ENCODE peak calls at places on chromosomes 12 and 14, in six cellular contexts. Z, Y, O, M, C and P are unnamed samples.

GRCh38 chr12:90075685-90076084 is 367.0 kb upstream of the ATP2B1 start:
- DNase-seq in M (no peak), Y (no peak), Z (no peak), C (no peak), O (no peak), P (no peak)

GRCh38 chr12:65891987-65892481 is 67.8 kb downstream of the HMGA2 start:
- DNase-seq in M (no peak), Z (no peak), O (peak), Y (no peak), C (no peak), P (no peak)

GRCh38 chr12:66695130-66695529 is 16.3 kb upstream of the GRIP1 start:
- DNase-seq in Z (no peak), Y (no peak), O (no peak), M (no peak), C (no peak), P (no peak)

GRCh38 chr12:53055471-53056266 is 5.8 kb downstream of the TNS2 start:
- DNase-seq in Z (no peak), Y (no peak), C (no peak), O (no peak), M (no peak), P (no peak)

GRCh38 chr12:121939992-121940766 is 21.8 kb downstream of the CFAP251 start:
- DNase-seq in C (no peak), Z (peak), O (no peak), M (no peak), Y (no peak), P (no peak)

GRCh38 chr14:102317564-102318248 is 1.8 kb upstream of the ZNF839 start:
- DNase-seq in Z (peak), O (no peak), C (no peak), M (peak), Y (peak), P (no peak)

GRCh38 chr14:65370890-65371289 is 41.6 kb upstream of the FUT8 start:
- DNase-seq in Y (no peak), Z (peak), C (no peak), O (no peak), M (no peak), P (no peak)

GRCh38 chr12:9961901-9962300 is 9.3 kb upstream of the CLEC12A start:
- DNase-seq in Y (no peak), M (no peak), Z (no peak), O (no peak), C (no peak), P (no peak)

GRCh38 chr14:54108481-54109471 is 152.2 kb upstream of the BMP4 start:
- DNase-seq in Y (no peak), O (peak), M (peak), Z (no peak), C (no peak), P (no peak)

GRCh38 chr12:132798836-132799235 is 29.8 kb downstream of the GOLGA3 start:
- DNase-seq in M (no peak), C (no peak), Z (no peak), Y (no peak), O (no peak), P (no peak)

GRCh38 chr14:100532916-100533630 is 54.1 kb downstream of the BEGAIN start:
- DNase-seq in Y (no peak), M (no peak), C (no peak), Z (no peak), O (no peak), P (peak)

GRCh38 chr12:127145929-127146789 is 1120.8 kb upstream of the TMEM132C start:
- DNase-seq in Y (peak), M (no peak), O (peak), Z (peak), C (no peak), P (peak)

GRCh38 chr14:69879175-69880047 is at the start of gene SMOC1:
- DNase-seq in Y (no peak), Z (peak), O (no peak), M (peak), C (no peak), P (peak)

GRCh38 chr14:23008836-23009235 is 1.1 kb downstream of the C14orf93 start:
- DNase-seq in C (no peak), M (no peak), Y (peak), Z (no peak), O (no peak), P (no peak)

GRCh38 chr12:113555226-113555625 is 83.6 kb upstream of the LHX5 start:
- DNase-seq in M (no peak), Z (no peak), Y (no peak), C (no peak), O (no peak), P (no peak)

GRCh38 chr14:72568296-72568992 is 325.5 kb downstream of the DPF3 start:
- DNase-seq in Y (no peak), Z (no peak), C (no peak), O (no peak), M (no peak), P (no peak)

GRCh38 chr14:24138396-24139271 is 2.6 kb downstream of the PSME1 start:
- DNase-seq in M (no peak), Z (no peak), Y (no peak), C (no peak), O (no peak), P (no peak)

GRCh38 chr12:128606538-128606937 is 217.2 kb downstream of the SLC15A4 start:
- DNase-seq in M (no peak), O (no peak), C (no peak), Z (no peak), Y (no peak), P (no peak)

GRCh38 chr12:117966511-117966910 is 2.3 kb downstream of the KSR2 start:
- DNase-seq in M (no peak), C (no peak), Z (no peak), Y (no peak), O (no peak), P (no peak)

GRCh38 chr12:67647547-67648305 is 819 bp upstream of the DYRK2 start:
- DNase-seq in Z (peak), C (no peak), O (peak), M (peak), Y (peak), P (peak)

GRCh38 chr14:99361596-99362220 is 89.7 kb upstream of the BCL11B start:
- DNase-seq in Y (no peak), O (no peak), C (no peak), Z (no peak), M (no peak), P (no peak)

GRCh38 chr12:53595212-53595611 is 31.0 kb downstream of the ATF7 start:
- DNase-seq in M (no peak), C (no peak), Z (no peak), O (no peak), Y (no peak), P (no peak)

GRCh38 chr12:121668750-121669524 is 517 bp downstream of the MORN3 start:
- DNase-seq in Z (peak), C (no peak), M (peak), Y (peak), O (no peak), P (peak)

GRCh38 chr12:78060186-78060585 is 229.5 kb downstream of the NAV3 start:
- DNase-seq in C (no peak), Y (no peak), M (no peak), Z (no peak), O (no peak), P (no peak)

GRCh38 chr14:95623195-95623594 is 63.0 kb upstream of the TCL1B start:
- DNase-seq in M (no peak), Z (no peak), Y (no peak), O (no peak), C (no peak), P (no peak)

GRCh38 chr12:2372178-2372577 is 319.4 kb downstream of the CACNA1C start:
- DNase-seq in M (no peak), Z (no peak), O (no peak), Y (no peak), C (no peak), P (no peak)

GRCh38 chr12:80763874-80764273 is 47.2 kb downstream of the MYF5 start:
- DNase-seq in M (peak), O (peak), C (no peak), Y (peak), Z (peak), P (peak)

GRCh38 chr12:26028953-26029740 is 70.7 kb downstream of the RASSF8 start:
- DNase-seq in O (peak), Y (peak), C (no peak), M (peak), Z (peak), P (peak)

GRCh38 chr12:74365178-74365964 is 172.3 kb upstream of the ATXN7L3B start:
- DNase-seq in M (peak), Y (peak), Z (peak), O (no peak), C (no peak), P (peak)

GRCh38 chr12:10960260-10960659 is 21.2 kb upstream of the TAS2R14 start:
- DNase-seq in Z (no peak), Y (no peak), C (no peak), O (no peak), M (no peak), P (no peak)

GRCh38 chr14:67221248-67221981 is 19.8 kb upstream of the PALS1 start:
- DNase-seq in C (no peak), M (no peak), Y (no peak), O (peak), Z (no peak), P (no peak)

GRCh38 chr12:54684636-54685630 is 36.8 kb upstream of the DCD start:
- DNase-seq in M (no peak), C (no peak), O (no peak), Y (no peak), Z (peak), P (no peak)

DNA sequence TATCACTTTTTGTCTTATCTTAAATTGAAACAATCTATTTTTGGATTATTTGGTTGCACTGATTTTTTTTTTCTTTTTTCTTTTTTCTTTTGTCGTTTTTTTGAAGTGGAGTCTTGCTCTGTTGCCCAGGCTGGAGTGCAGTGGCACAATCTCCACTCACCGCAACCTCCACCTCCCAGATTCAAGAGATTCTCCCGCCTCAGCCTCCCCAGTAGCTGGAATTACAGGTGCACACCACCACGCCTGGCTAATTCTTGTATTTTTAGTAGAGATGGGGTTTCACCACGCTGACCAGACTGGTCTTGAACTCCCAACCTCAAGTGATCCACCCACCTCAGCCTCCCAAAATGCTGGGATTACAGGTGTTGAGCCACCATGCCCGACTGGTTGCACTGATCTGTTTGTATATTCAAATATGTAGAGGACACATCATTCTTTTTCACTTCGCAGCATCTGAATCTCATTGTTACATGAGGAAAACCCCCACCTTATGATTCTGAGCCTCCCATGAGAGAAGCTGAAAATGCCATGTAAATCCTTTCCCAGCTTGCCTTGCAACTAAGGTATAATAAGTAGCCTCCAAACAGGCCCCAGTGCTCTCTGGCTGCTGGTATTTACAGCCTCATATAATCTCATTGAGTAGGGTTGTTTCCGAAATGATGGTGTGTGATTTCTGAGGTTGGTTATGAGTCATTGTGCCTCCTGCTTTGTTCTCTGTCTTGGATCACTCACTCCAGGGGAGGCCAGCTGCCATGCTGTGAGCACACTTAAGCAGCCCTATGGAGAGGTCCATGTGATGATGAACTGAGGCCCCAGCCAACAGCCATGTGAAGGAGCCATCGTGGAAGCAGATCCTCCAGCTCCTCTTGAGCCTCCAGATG is 5.2 kb upstream of the HSP90B1 start:
- DNase-seq in O (peak), M (no peak), Y (no peak), Z (no peak), C (peak), P (no peak)
- H2AFZ ChIP-seq in O (peak), M (no peak), Y (peak), Z (no peak), C (peak), P (peak)

GRCh38 chr12:114884535-114884934 is 200.6 kb upstream of the TBX3 start:
- DNase-seq in C (no peak), Z (no peak), O (no peak), M (no peak), Y (no peak), P (no peak)
- TF ChIP-seq REST in C (no peak), Z (no peak), O (no peak), M (no peak), Y (no peak), P (no peak)

DNA sequence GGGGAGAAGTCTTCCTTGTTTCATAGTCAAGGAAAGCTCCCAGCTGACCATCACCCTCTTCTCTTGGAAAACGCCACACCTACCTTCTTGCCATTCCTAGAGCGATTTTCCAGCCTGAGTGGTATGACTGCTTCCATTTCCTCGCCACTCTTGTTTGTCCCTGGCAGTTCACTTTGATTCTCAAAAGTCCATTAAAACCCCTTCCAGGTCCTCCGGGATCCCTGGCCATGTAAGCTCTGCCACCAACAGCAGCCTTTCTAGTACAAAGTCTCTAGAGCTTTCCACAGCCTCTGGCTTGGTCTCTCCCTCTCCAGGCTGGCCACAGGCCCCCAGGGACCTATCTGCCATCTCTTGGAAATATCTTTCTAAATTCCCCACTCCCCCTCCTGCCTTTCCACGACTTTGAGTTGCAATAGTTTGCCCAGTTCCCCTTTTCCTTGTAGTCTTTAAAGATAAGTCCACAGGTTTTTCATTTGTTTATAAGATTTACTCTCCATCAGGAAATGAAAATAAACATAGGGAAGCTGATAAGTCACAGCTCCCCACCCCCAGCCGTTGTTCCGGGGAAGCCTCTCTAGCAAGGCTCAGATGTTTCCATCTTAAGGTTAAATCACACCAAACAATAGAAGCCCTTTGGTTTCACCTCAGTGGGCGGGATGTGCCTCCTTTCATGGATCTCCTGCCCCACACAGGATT is 42.9 kb upstream of the SINHCAF start:
- DNase-seq in M (no peak), Z (peak), Y (no peak), O (no peak), C (no peak), P (no peak)
- H2AFZ ChIP-seq in M (peak), Z (no peak), Y (no peak), O (no peak), C (no peak), P (no peak)

GRCh38 chr14:91884664-91885063 is 17.3 kb upstream of the TC2N start:
- DNase-seq in C (no peak), Z (peak), M (no peak), O (no peak), Y (no peak), P (no peak)
- TF ChIP-seq REST in C (no peak), Z (no peak), M (no peak), O (no peak), Y (no peak), P (no peak)

DNA sequence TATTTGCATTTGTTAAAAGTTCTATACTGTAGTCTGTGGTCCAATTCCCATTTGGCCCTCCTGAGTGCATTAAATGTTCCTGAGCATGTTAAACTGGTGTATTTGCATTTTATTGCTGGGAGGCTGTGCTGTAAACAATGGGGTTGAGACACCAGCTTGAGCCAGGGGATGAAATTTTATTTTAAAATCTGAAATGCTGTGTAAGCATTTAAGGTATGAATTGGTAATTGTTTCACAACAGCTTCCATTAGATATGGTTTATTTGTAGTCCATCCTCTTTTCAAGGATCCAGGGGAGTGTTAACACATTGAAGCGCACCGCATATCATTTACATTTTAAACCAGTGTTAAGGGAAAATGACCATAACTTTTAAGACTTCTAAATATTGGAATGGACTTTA is 89.9 kb upstream of the RFX4 start:
- DNase-seq in O (no peak), Z (no peak), M (no peak), C (no peak), Y (no peak), P (no peak)
- H2AFZ ChIP-seq in O (no peak), Z (no peak), M (no peak), C (no peak), Y (no peak), P (no peak)

GRCh38 chr14:63650336-63650952 is 8.8 kb upstream of the WDR89 start:
- DNase-seq in C (peak), Y (no peak), O (no peak), M (no peak), Z (no peak), P (no peak)

GRCh38 chr14:63644741-63645140 is 3.1 kb upstream of the WDR89 start:
- DNase-seq in M (no peak), O (no peak), Z (no peak), C (no peak), Y (no peak), P (no peak)

GRCh38 chr14:63652406-63652805 is 10.7 kb upstream of the WDR89 start:
- DNase-seq in M (no peak), Z (no peak), Y (no peak), C (no peak), O (no peak), P (no peak)

GRCh38 chr14:63642656-63643382 is 1.1 kb upstream of the WDR89 start:
- DNase-seq in M (no peak), Y (peak), C (no peak), Z (no peak), O (no peak), P (no peak)

DNA sequence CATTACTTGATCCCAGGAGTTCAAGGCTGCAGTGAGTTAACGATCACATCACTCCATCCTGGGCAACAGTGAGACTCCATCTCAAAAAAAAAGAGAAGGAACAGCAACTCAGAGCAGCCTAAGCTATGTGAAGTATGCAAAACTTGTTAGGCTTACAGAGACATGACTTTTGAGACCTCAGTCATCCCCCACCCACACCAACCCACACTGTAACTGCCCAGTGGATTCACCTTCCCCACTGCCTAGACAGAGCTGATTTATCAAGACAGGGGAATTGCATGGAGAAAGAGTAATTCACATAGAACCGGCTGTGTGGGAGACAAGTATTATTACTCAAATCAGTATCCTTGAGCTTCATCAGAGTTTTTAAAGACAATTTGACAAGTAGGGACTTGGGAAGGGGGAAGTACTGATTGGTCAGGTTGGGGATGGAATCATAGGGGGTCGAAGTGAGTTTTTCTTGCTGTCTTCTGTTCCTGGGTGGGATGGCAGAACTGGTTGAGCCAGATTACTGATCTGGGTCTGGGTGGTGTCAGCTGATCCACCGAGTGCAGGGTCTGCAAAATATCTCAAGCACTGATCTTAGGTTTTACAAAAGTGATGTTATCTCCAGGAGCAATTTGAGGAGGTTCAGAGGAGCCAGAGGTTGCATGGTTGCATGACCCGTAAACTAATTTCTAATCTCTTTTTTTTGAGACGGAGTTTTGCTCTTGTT is 6.2 kb upstream of the WDR89 start:
- DNase-seq in M (no peak), O (no peak), Y (no peak), Z (peak), C (no peak), P (no peak)
- TF ChIP-seq REST in M (no peak), O (no peak), Y (no peak), Z (no peak), C (no peak), P (no peak)

DNA sequence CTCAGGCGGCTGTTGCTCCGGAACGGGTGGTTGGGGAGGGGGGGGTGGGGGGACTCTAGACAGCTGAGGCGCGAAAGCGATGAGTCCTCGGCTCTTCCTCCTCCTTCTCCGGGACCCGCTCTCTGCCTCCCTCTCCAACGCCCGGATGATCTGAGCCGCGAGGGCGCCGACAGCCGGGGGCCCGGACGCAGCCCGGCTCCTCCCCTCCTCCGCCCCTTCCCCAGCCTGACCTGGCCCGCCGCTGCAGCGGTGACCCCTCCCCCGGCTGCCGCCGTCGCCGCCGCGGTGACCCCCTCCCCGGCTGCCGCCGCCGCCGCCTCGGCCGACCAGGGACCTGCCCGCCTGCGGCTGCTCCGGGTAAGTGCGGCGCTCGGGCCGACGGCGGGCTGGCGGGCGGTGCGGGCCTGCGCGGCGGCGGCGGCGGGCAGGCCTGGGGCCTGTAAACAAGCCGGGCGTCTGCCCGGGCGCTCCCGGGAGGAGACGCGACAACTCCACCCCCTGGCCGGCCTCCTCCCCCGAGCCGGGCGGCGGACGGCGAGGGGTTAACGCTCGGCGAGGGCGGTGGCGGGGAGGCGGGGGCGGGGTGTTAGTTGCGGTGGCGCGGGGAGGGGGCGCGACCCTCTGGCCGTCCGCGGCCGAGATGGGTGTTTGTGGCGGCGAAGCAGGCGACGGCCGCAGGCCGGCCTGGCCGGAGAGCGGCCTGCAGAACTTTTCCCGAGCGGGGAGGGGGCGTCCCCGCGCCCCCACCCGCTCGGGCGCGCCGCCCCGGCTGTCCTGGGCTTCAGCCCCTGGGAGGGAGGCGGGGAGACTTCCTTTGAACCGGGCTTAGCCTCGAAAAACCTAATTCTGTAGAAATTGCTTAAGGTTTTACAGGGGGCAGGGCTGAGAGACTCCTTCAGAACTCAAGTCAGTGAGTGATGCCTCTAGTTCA is 565 bp downstream of the PPM1A start:
- DNase-seq in O (peak), Z (peak), C (no peak), Y (peak), M (peak), P (peak)
- H2AFZ ChIP-seq in O (no peak), Z (no peak), C (no peak), Y (peak), M (no peak), P (no peak)